ENCODE peak calls at places on chromosomes 13 and 19, in seven cellular contexts. O is tibial artery, S is tibial nerve, I is uterus, U is gastrocnemius medialis, E is colonic mucosa, F is AG04450. A is an unnamed sample.

GRCh38 chr13:43269037-43269476 is 245.7 kb downstream of the DNAJC15 start:
- DNase-seq in O (no peak), S (no peak), I (peak), U (no peak), E (peak), F (peak), A (no peak)

GRCh38 chr13:53200075-53200474 is 171.5 kb downstream of the OLFM4 start:
- DNase-seq in O (no peak), S (no peak), I (no peak), U (no peak), E (no peak), F (no peak), A (no peak)

GRCh38 chr19:40348961-40349507 is 539 bp downstream of the PLD3 start:
- DNase-seq in O (no peak), S (no peak), I (no peak), U (no peak), E (no peak), F (no peak), A (no peak)

GRCh38 chr13:30900952-30901749 is 4.9 kb upstream of the MEDAG start:
- DNase-seq in O (no peak), S (no peak), I (no peak), U (no peak), E (no peak), F (no peak), A (no peak)

GRCh38 chr13:26503826-26504594 is 53.5 kb upstream of the WASF3 start:
- DNase-seq in O (no peak), S (no peak), I (no peak), U (no peak), E (no peak), F (no peak), A (no peak)

GRCh38 chr13:66532146-66532545 is 698.0 kb downstream of the PCDH9 start:
- DNase-seq in O (no peak), S (no peak), I (no peak), U (no peak), E (no peak), F (peak), A (no peak)

GRCh38 chr13:108419768-108420167 is 150.2 kb downstream of the TNFSF13B start:
- DNase-seq in O (no peak), S (no peak), I (no peak), U (no peak), E (no peak), F (no peak), A (no peak)

GRCh38 chr13:88042489-88042888 is 371.3 kb downstream of the SLITRK5 start:
- DNase-seq in O (no peak), S (no peak), I (no peak), U (no peak), E (no peak), F (no peak), A (no peak)

GRCh38 chr13:29684441-29684840 is 89.0 kb upstream of the SLC7A1 start:
- DNase-seq in O (no peak), S (no peak), I (no peak), U (no peak), E (no peak), F (no peak), A (no peak)

GRCh38 chr19:16922592-16922934 is 33.8 kb downstream of the F2RL3 start:
- DNase-seq in O (no peak), S (no peak), I (no peak), U (no peak), E (no peak), F (no peak), A (no peak)

GRCh38 chr13:99258210-99258860 is at the start of gene GPR18:
- DNase-seq in O (no peak), S (no peak), I (no peak), U (no peak), E (no peak), F (no peak), A (no peak)

GRCh38 chr19:35048911-35049411 is 7.4 kb downstream of the HPN start:
- DNase-seq in O (no peak), S (no peak), I (no peak), U (peak), E (no peak), F (no peak), A (no peak)

GRCh38 chr13:60562081-60562764 is 165.2 kb downstream of the TDRD3 start:
- DNase-seq in O (no peak), S (no peak), I (no peak), U (no peak), E (no peak), F (no peak), A (no peak)

GRCh38 chr19:34475975-34476594 is 5.5 kb upstream of the WTIP start:
- DNase-seq in O (peak), S (no peak), I (no peak), U (no peak), E (no peak), F (no peak), A (no peak)

GRCh38 chr13:85985791-85986190 is 186.6 kb upstream of the SLITRK6 start:
- DNase-seq in O (no peak), S (no peak), I (no peak), U (no peak), E (no peak), F (no peak), A (no peak)

GRCh38 chr19:51016798-51017683 is 2.5 kb downstream of the KLK10 start:
- DNase-seq in O (no peak), S (peak), I (no peak), U (no peak), E (no peak), F (no peak), A (no peak)

GRCh38 chr13:92074658-92075057 is 676.2 kb downstream of the GPC5 start:
- DNase-seq in O (no peak), S (no peak), I (no peak), U (no peak), E (no peak), F (no peak), A (no peak)

GRCh38 chr13:41842029-41842428 is 118.9 kb downstream of the VWA8 start:
- DNase-seq in O (no peak), S (no peak), I (no peak), U (no peak), E (no peak), F (no peak), A (no peak)

GRCh38 chr13:34678154-34678553 is 263.9 kb upstream of the NBEA start:
- DNase-seq in O (no peak), S (no peak), I (no peak), U (no peak), E (no peak), F (no peak), A (no peak)

GRCh38 chr19:571127-571974 is 1.0 kb upstream of the BSG start:
- DNase-seq in O (no peak), S (no peak), I (no peak), U (no peak), E (peak), F (no peak), A (no peak)

GRCh38 chr13:27170521-27171243 is 929 bp downstream of the USP12 start:
- DNase-seq in O (no peak), S (no peak), I (peak), U (peak), E (peak), F (no peak), A (no peak)

GRCh38 chr13:113656015-113656588 is 1.9 kb downstream of the ATP4B start:
- DNase-seq in O (peak), S (peak), I (peak), U (no peak), E (no peak), F (no peak), A (no peak)

GRCh38 chr13:100490692-100491091 is 97.9 kb downstream of the GGACT start:
- DNase-seq in O (no peak), S (no peak), I (no peak), U (no peak), E (no peak), F (no peak), A (no peak)

GRCh38 chr13:46948338-46948737 is 51.5 kb upstream of the HTR2A start:
- DNase-seq in O (no peak), S (no peak), I (no peak), U (no peak), E (no peak), F (no peak), A (no peak)

GRCh38 chr19:31955061-31955460 is 390.3 kb upstream of the ZNF507 start:
- DNase-seq in O (no peak), S (no peak), I (no peak), U (no peak), E (no peak), F (no peak), A (no peak)

GRCh38 chr13:50359779-50360178 is 344.5 kb downstream of the KCNRG start:
- DNase-seq in O (no peak), S (no peak), I (no peak), U (no peak), E (no peak), F (no peak), A (no peak)

GRCh38 chr13:37089495-37089894 is 16.0 kb downstream of the CSNK1A1L start:
- DNase-seq in O (no peak), S (no peak), I (no peak), U (no peak), E (no peak), F (no peak), A (no peak)

GRCh38 chr19:47363758-47364529 is 14.8 kb downstream of the DHX34 start:
- DNase-seq in O (no peak), S (no peak), I (no peak), U (no peak), E (no peak), F (no peak), A (no peak)

GRCh38 chr19:38044267-38045111 is 137.5 kb downstream of the SIPA1L3 start:
- DNase-seq in O (no peak), S (no peak), I (no peak), U (no peak), E (no peak), F (no peak), A (no peak)

GRCh38 chr13:66586489-66586888 is 643.6 kb downstream of the PCDH9 start:
- DNase-seq in O (no peak), S (no peak), I (no peak), U (no peak), E (no peak), F (no peak), A (no peak)

DNA sequence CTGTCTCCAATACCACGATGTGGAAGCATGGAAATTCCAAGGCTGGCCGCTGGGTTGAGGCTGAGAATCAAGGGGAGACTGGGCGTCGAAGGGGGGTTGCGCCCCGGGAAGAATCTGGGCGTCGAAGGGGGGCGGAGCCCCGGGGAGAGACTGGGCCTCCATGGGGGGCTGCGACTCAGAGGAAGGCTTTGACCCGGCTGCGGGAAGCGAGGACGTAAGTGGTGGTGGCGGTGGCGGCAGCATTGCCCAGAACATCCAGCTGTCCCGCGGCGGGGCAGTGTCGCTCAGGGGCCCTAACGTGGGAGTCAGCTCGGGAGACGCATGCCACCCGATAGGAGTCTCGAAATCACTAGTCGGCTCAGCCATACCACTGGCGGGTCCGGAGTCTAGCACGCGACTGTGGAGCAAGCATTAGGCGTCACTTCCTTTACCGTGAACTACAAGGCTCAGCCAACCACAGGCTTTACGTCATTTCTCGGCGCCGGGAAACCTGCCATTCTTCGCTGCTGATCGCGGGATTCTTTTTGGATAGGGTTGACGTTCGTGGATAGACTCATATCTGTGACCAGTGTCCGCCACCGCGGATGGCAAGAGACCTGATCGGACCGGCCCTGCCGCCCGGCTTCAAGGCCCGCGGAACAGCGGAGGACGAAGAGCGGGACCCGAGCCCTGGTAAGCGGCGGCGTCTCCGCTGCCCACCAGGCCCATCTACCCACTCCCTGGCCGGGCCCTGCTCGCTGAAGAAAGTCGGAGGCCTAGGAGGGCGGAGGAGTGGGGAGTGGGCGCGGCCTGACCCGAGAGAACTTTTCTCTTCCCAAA is at the start of the genes GPALPP1 and NUFIP1:
- DNase-seq in O (peak), S (peak), I (peak), U (peak), E (peak), F (peak), A (peak)
- TF ChIP-seq CTCF in O (peak), S (no peak), I (no peak), U (no peak), E (no peak), F (peak), A (no peak)

GRCh38 chr19:14096272-14096992 is 5.9 kb upstream of the SAMD1 start:
- DNase-seq in O (no peak), S (no peak), I (no peak), U (no peak), E (no peak), F (no peak), A (no peak)
- TF ChIP-seq CTCF in O (no peak), S (no peak), I (no peak), U (no peak), E (no peak), F (peak), A (no peak)

GRCh38 chr13:51959773-51960172 is 51.5 kb downstream of the ATP7B start:
- DNase-seq in O (no peak), S (no peak), I (no peak), U (no peak), E (peak), F (no peak), A (no peak)
- TF ChIP-seq CTCF in O (no peak), S (no peak), I (no peak), U (no peak), E (no peak), F (no peak), A (no peak)

GRCh38 chr19:41587838-41588210 is 11.9 kb downstream of the CEACAM21 start:
- DNase-seq in O (no peak), S (no peak), I (no peak), U (no peak), E (no peak), F (no peak), A (no peak)
- TF ChIP-seq CTCF in O (no peak), S (no peak), I (no peak), U (no peak), E (no peak), F (no peak), A (no peak)

GRCh38 chr13:110369400-110369799 is 62.3 kb downstream of the COL4A2 start:
- DNase-seq in O (no peak), S (no peak), I (no peak), U (no peak), E (no peak), F (no peak), A (no peak)
- TF ChIP-seq CTCF in O (no peak), S (no peak), I (no peak), U (no peak), E (no peak), F (no peak), A (no peak)

A was measured in omental fat pad.